ENCODE peak calls at places on chromosomes 12 and 14, in nine cellular contexts. Q, B, T, X, C, S, R, Z and L are unnamed samples.
A peak's percentile ranks its signal among the peaks of the same experiment; 100 is the strongest.

GRCh38 chr14:24194186-24194872 is 912 bp downstream of the TM9SF1 start:
- DNase-seq in Q (no peak), B (no peak), T (no peak), X (no peak), C (no peak), S (no peak), R (no peak), Z (no peak), L (no peak)

GRCh38 chr12:103012884-103013283 is 55.4 kb downstream of the ASCL1 start:
- DNase-seq in Q (no peak), B (no peak), T (no peak), X (no peak), C (no peak), S (no peak), R (no peak), Z (no peak), L (no peak)

GRCh38 chr12:10668526-10668925 is 5.3 kb downstream of the STYK1 start:
- DNase-seq in Q (no peak), B (no peak), T (no peak), X (no peak), C (no peak), S (no peak), R (no peak), Z (no peak), L (no peak)

GRCh38 chr12:122182887-122183587 is at the start of gene LRRC43:
- DNase-seq in Q (no peak), B (peak; percentile 21), T (no peak), X (no peak), C (no peak), S (no peak), R (peak; percentile 50), Z (peak; percentile 63), L (no peak)

GRCh38 chr12:77133566-77133965 is 68.2 kb upstream of the E2F7 start:
- DNase-seq in Q (peak; percentile 65), B (peak; percentile 71), T (peak; percentile 23), X (no peak), C (no peak), S (no peak), R (peak; percentile 37), Z (peak; percentile 89), L (peak; percentile 39)

GRCh38 chr14:25411933-25412757 is 362.2 kb upstream of the STXBP6 start:
- DNase-seq in Q (peak; percentile 8), B (peak; percentile 18), T (peak; percentile 5), X (no peak), C (no peak), S (no peak), R (no peak), Z (no peak), L (peak; percentile 18)

GRCh38 chr12:106910202-106910601 is 45.5 kb upstream of the TMEM263 start:
- DNase-seq in Q (no peak), B (no peak), T (no peak), X (no peak), C (no peak), S (no peak), R (no peak), Z (no peak), L (peak; percentile 52)

GRCh38 chr14:94109915-94110250 is 653 bp upstream of the IFI27 start:
- DNase-seq in Q (no peak), B (no peak), T (no peak), X (no peak), C (no peak), S (no peak), R (no peak), Z (no peak), L (no peak)

GRCh38 chr12:8032242-8033152 is at the start of gene FOXJ2:
- DNase-seq in Q (peak; percentile 56), B (peak; percentile 64), T (peak; percentile 68), X (no peak), C (peak; percentile 63), S (peak; percentile 89), R (peak; percentile 83), Z (peak; percentile 83), L (peak; percentile 66)

GRCh38 chr12:8036366-8036765 is 3.9 kb downstream of the FOXJ2 start:
- DNase-seq in Q (no peak), B (no peak), T (no peak), X (no peak), C (no peak), S (peak; percentile 84), R (peak; percentile 55), Z (no peak), L (no peak)

GRCh38 chr12:8033153-8034044 is 883 bp downstream of the FOXJ2 start:
- DNase-seq in Q (peak; percentile 50), B (peak; percentile 37), T (peak; percentile 60), X (no peak), C (peak; percentile 60), S (peak; percentile 85), R (peak; percentile 70), Z (peak; percentile 65), L (peak; percentile 34)

GRCh38 chr12:8035440-8036010 is 3.0 kb downstream of the FOXJ2 start:
- DNase-seq in Q (peak; percentile 27), B (no peak), T (no peak), X (no peak), C (no peak), S (no peak), R (no peak), Z (no peak), L (no peak)

DNA sequence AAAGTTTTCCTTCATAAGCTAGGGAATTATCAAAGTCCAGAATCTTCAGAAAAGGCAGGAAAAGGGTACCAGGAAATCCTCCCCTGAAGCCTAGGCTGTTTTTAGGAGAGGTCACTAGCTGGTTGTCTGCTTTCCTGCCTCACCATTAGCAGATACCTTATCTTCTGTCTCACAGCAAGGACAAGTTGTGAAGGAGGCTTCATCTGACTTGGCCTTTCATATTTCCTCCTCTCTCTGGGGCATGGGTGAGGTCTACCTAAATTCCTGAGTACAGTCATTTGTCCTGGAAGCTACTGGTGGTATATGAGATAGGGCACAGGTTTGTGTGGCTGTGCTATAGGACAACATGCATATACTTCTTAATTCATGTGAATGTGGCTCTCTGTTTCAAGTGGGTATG is 2.3 kb downstream of the FOXJ2 start:
- DNase-seq in Q (no peak), B (no peak), T (no peak), X (no peak), C (no peak), S (no peak), R (no peak), Z (no peak), L (no peak)
- H3K4me3 ChIP-seq in Q (peak overlapping the region; percentile 92), B (peak overlapping the region; percentile 88), T (no peak overlapping the region), X (peak overlapping the region; percentile 60), C (no peak overlapping the region), S (peak overlapping the region; percentile 83), R (peak overlapping the region; percentile 93), Z (peak overlapping the region; percentile 90), L (peak overlapping the region; percentile 87)

GRCh38 chr14:28774764-28775738 is 8.5 kb downstream of the FOXG1 start:
- DNase-seq in Q (no peak), B (no peak), T (no peak), X (no peak), C (no peak), S (no peak), R (no peak), Z (no peak), L (no peak)
- H3K4me3 ChIP-seq in Q (no peak overlapping the region), B (no peak overlapping the region), T (no peak overlapping the region), X (no peak overlapping the region), C (no peak overlapping the region), S (no peak overlapping the region), R (no peak overlapping the region), Z (no peak overlapping the region), L (no peak overlapping the region)

GRCh38 chr12:27671865-27672264 is 24.4 kb upstream of the REP15 start:
- DNase-seq in Q (no peak), B (no peak), T (no peak), X (no peak), C (no peak), S (no peak), R (no peak), Z (no peak), L (no peak)

GRCh38 chr12:27674989-27675388 is 21.3 kb upstream of the REP15 start:
- DNase-seq in Q (no peak), B (no peak), T (no peak), X (no peak), C (no peak), S (no peak), R (no peak), Z (no peak), L (no peak)

GRCh38 chr12:27667540-27667939 is 28.7 kb upstream of the REP15 start:
- DNase-seq in Q (peak; percentile 97), B (peak; percentile 90), T (no peak), X (no peak), C (no peak), S (peak; percentile 92), R (no peak), Z (no peak), L (no peak)

GRCh38 chr12:27673285-27673684 is 23.0 kb upstream of the REP15 start:
- DNase-seq in Q (no peak), B (no peak), T (no peak), X (no peak), C (no peak), S (no peak), R (no peak), Z (no peak), L (no peak)

DNA sequence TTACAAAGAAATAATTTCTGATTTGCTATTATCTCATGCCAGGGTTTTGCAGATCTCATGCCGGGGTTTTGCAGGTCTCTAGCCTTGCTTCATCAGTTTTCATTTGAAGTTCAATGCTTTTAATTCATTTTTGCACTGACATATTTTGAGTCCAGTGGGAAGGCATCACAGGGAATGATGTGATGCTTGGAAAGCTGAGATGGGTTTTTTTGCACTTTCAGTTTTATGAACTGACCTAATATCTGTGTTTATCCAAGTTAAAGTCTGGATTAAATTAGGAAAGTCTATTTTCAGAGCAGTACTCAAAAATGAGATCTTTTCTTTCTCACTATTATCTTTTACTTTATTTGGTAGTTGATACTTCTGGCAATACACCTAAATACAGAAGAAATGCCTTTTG is 23.6 kb upstream of the REP15 start:
- DNase-seq in Q (no peak), B (no peak), T (no peak), X (no peak), C (no peak), S (no peak), R (no peak), Z (no peak), L (no peak)
- H3K4me3 ChIP-seq in Q (no peak overlapping the region), B (no peak overlapping the region), T (no peak overlapping the region), X (no peak overlapping the region), C (no peak overlapping the region), S (peak overlapping the region; percentile 49), R (no peak overlapping the region), Z (no peak overlapping the region), L (no peak overlapping the region)

GRCh38 chr12:128542844-128543243 is 275.9 kb downstream of the TMEM132C start:
- DNase-seq in Q (no peak), B (no peak), T (no peak), X (no peak), C (no peak), S (no peak), R (no peak), Z (no peak), L (no peak)

GRCh38 chr12:128537668-128538067 is 270.7 kb downstream of the TMEM132C start:
- DNase-seq in Q (no peak), B (no peak), T (no peak), X (no peak), C (no peak), S (no peak), R (no peak), Z (no peak), L (no peak)

GRCh38 chr12:128543971-128544370 is 277.0 kb downstream of the TMEM132C start:
- DNase-seq in Q (no peak), B (no peak), T (no peak), X (no peak), C (no peak), S (no peak), R (no peak), Z (no peak), L (no peak)

DNA sequence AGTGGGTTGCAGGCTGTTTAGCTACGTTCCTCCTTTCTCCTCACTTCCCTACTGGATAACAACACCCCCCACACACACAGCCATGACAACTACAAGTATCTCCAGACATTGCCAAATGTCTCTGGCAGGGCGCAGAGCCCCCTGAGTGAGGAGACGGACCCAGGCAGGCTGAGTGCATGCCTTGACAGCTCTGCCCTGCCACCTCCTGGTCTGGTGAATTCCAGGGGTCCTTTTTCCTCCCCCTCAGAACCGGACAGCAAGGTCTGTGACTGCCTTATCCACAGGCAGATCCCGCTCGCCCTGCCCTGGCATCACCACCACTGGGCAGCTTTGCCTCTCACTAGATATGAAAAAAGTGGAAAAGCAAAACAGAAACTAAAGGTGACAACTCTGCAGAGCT is 276.5 kb downstream of the TMEM132C start:
- DNase-seq in Q (no peak), B (no peak), T (no peak), X (no peak), C (no peak), S (no peak), R (no peak), Z (no peak), L (no peak)
- H3K4me3 ChIP-seq in Q (no peak overlapping the region), B (no peak overlapping the region), T (no peak overlapping the region), X (no peak overlapping the region), C (no peak overlapping the region), S (no peak overlapping the region), R (no peak overlapping the region), Z (no peak overlapping the region), L (no peak overlapping the region)